ENCODE peak calls at places on chromosomes 3 and 15, in four cellular contexts. O, G, C and X are unnamed samples.

GRCh38 chr15:74235962-74236361 is at the start of gene CCDC33:
- DNase-seq in O (no peak), G (no peak), C (no peak), X (no peak)

GRCh38 chr3:33855884-33856546 is 57.6 kb downstream of the PDCD6IP start:
- DNase-seq in O (peak; percentile 72), G (no peak), C (no peak), X (no peak)

GRCh38 chr15:67833504-67834248 is 6.2 kb downstream of the RNU6-1 start:
- DNase-seq in O (no peak), G (no peak), C (no peak), X (no peak)

GRCh38 chr3:191020730-191021405 is 158.4 kb upstream of the GMNC start:
- DNase-seq in O (no peak), G (no peak), C (no peak), X (peak; percentile 28)

GRCh38 chr15:70033529-70034140 is 64.1 kb downstream of the TLE3 start:
- DNase-seq in O (no peak), G (peak; percentile 44), C (no peak), X (no peak)

GRCh38 chr3:168511428-168512014 is 415.8 kb upstream of the GOLIM4 start:
- DNase-seq in O (peak; percentile 10), G (no peak), C (no peak), X (no peak)

GRCh38 chr15:23628612-23629233 is 18.9 kb downstream of the MAGEL2 start:
- DNase-seq in O (no peak), G (no peak), C (no peak), X (no peak)

GRCh38 chr3:64685800-64686445 is 1.9 kb downstream of the ADAMTS9 start:
- DNase-seq in O (peak; percentile 80), G (peak; percentile 66), C (no peak), X (peak; percentile 85)